ENCODE peak calls at places on chromosomes 4 and X, in eight cellular contexts. G is sigmoid colon, E is astrocyte of the spinal cord, Y is left ventricle myocardium inferior, K is GM23338, I is fibroblast of lung, D is progenitor cell of endocrine pancreas, T is glutamatergic neuron. R is an unnamed sample.

GRCh38 chr4:153780221-153780620 is 8.7 kb downstream of the SFRP2 start:
- DNase-seq in G (no peak), E (no peak), Y (no peak), K (no peak), I (no peak), D (no peak), T (no peak), R (no peak)

GRCh38 chr4:128782875-128783614 is 26.5 kb upstream of the JADE1 start:
- DNase-seq in G (no peak), E (peak; percentile 74), Y (no peak), K (no peak), I (peak; percentile 79), D (no peak), T (no peak), R (no peak)

GRCh38 chrX:150456941-150457340 is 93.8 kb downstream of the MAMLD1 start:
- DNase-seq in G (no peak), E (no peak), Y (no peak), K (no peak), I (no peak), D (no peak), T (no peak), R (no peak)

GRCh38 chrX:13094780-13095425 is 50.5 kb upstream of the FAM9C start:
- DNase-seq in G (no peak), E (peak; percentile 29), Y (peak; percentile 16), K (no peak), I (peak; percentile 76), D (no peak), T (no peak), R (no peak)

GRCh38 chr4:111404673-111405072 is 740.6 kb upstream of the FAM241A start:
- DNase-seq in G (no peak), E (no peak), Y (no peak), K (no peak), I (no peak), D (no peak), T (no peak), R (no peak)

GRCh38 chr4:109631709-109632108 is 71.5 kb downstream of the CASP6 start:
- DNase-seq in G (no peak), E (no peak), Y (no peak), K (peak; percentile 39), I (no peak), D (no peak), T (peak; percentile 24), R (no peak)

GRCh38 chr4:57182132-57182874 is 72.1 kb upstream of the IGFBP7 start:
- DNase-seq in G (no peak), E (no peak), Y (peak; percentile 69), K (no peak), I (no peak), D (no peak), T (no peak), R (no peak)

GRCh38 chrX:39559229-39559628 is 538.5 kb downstream of the BCOR start:
- DNase-seq in G (no peak), E (peak; percentile 17), Y (no peak), K (no peak), I (peak; percentile 65), D (no peak), T (no peak), R (no peak)

GRCh38 chr4:10582059-10582686 is 102.4 kb downstream of the CLNK start:
- DNase-seq in G (no peak), E (peak; percentile 71), Y (no peak), K (peak; percentile 72), I (peak; percentile 37), D (no peak), T (peak; percentile 48), R (peak; percentile 51)

GRCh38 chr4:76526585-76526990 is 91.6 kb downstream of the SHROOM3 start:
- DNase-seq in G (no peak), E (peak; percentile 18), Y (no peak), K (no peak), I (peak; percentile 79), D (no peak), T (no peak), R (no peak)

GRCh38 chr4:11623726-11624037 is 195.0 kb upstream of the HS3ST1 start:
- DNase-seq in G (no peak), E (peak; percentile 20), Y (peak; percentile 25), K (peak; percentile 72), I (no peak), D (peak; percentile 9), T (no peak), R (peak; percentile 5)

GRCh38 chrX:46333550-46333949 is 211.7 kb downstream of the ZNF674 start:
- DNase-seq in G (no peak), E (no peak), Y (no peak), K (no peak), I (no peak), D (no peak), T (no peak), R (no peak)

GRCh38 chr4:8260656-8261111 is 8.9 kb upstream of the HTRA3 start:
- DNase-seq in G (peak; percentile 92), E (peak; percentile 81), Y (no peak), K (peak; percentile 41), I (peak; percentile 76), D (no peak), T (no peak), R (no peak)

GRCh38 chr4:40212674-40213504 is 16.1 kb downstream of the RHOH start:
- DNase-seq in G (no peak), E (peak; percentile 37), Y (no peak), K (no peak), I (peak; percentile 35), D (no peak), T (no peak), R (no peak)

GRCh38 chr4:72665376-72665978 is 96.5 kb upstream of the ADAMTS3 start:
- DNase-seq in G (no peak), E (no peak), Y (no peak), K (peak; percentile 12), I (no peak), D (no peak), T (no peak), R (no peak)

GRCh38 chr4:158350161-158350560 is 139.9 kb downstream of the TMEM144 start:
- DNase-seq in G (no peak), E (no peak), Y (no peak), K (peak; percentile 71), I (no peak), D (no peak), T (no peak), R (no peak)

GRCh38 chr4:48290146-48290772 is 20.6 kb upstream of the TEC start:
- DNase-seq in G (no peak), E (no peak), Y (no peak), K (peak; percentile 57), I (no peak), D (no peak), T (no peak), R (peak; percentile 52)
- TF ChIP-seq CTCF in G (no peak), E (peak; percentile 59), Y (peak; percentile 63), K (peak; percentile 80), I (peak; percentile 59), D (peak; percentile 37), T (peak; percentile 49), R (peak; percentile 76)

GRCh38 chrX:65572971-65573370 is 38.4 kb upstream of the LAS1L start:
- DNase-seq in G (no peak), E (no peak), Y (no peak), K (no peak), I (no peak), D (no peak), T (no peak), R (no peak)

GRCh38 chrX:65574356-65574755 is 39.8 kb upstream of the LAS1L start:
- DNase-seq in G (no peak), E (no peak), Y (no peak), K (no peak), I (no peak), D (no peak), T (no peak), R (no peak)

GRCh38 chrX:65578346-65578745 is 43.8 kb upstream of the LAS1L start:
- DNase-seq in G (no peak), E (no peak), Y (no peak), K (no peak), I (no peak), D (no peak), T (no peak), R (no peak)

GRCh38 chrX:65576160-65576559 is 41.6 kb upstream of the LAS1L start:
- DNase-seq in G (no peak), E (no peak), Y (no peak), K (no peak), I (no peak), D (no peak), T (no peak), R (no peak)

DNA sequence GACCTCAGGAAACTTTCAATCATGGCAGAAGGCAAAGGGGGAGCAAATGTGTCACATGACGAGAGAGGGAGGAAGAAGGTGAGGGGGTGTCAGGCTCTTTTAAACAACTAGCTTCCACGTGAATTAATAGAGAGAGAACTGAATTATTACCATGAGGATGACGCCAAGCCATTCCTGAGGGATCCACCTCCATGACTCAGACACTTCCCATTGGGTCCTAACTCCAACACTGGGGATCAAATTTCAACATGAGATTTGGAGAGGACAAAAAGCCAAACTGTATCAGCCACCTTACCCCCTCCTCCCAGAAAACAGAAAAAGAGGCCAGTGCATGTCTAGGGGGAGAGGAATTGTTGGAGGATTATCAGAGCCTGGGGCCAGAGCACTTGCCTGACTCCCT is 40.4 kb upstream of the LAS1L start:
- DNase-seq in G (no peak), E (no peak), Y (no peak), K (no peak), I (peak; percentile 6), D (no peak), T (no peak), R (no peak)
- TF ChIP-seq CTCF in G (no peak), E (no peak), Y (no peak), K (no peak), I (no peak), D (no peak), T (no peak), R (no peak)

DNA sequence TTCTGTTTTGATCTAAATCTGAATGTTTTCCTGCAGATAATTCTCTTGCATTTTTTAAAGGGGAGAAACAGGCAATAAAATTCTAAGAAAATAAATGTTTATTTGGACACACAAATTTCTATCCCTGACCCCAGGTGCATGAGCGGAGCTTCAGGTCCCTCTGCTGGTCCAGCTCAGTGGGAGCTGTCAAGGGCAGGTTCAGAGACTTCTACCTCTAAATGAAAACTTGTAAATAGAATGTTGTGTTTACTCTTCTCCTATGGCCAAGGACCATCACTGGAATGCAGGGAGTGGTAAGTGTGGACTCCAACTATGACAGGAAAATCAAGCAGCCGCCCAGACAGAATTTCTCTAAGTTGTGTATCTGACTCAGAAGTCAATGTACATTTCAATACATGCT is 148.6 kb upstream of the TTC29 start:
- DNase-seq in G (no peak), E (no peak), Y (no peak), K (peak; percentile 37), I (no peak), D (no peak), T (no peak), R (no peak)
- TF ChIP-seq CTCF in G (no peak), E (peak; percentile 31), Y (peak; percentile 50), K (peak; percentile 74), I (no peak), D (peak; percentile 50), T (no peak), R (peak; percentile 27)

GRCh38 chr4:65467280-65467679 is 203.0 kb downstream of the EPHA5 start:
- DNase-seq in G (no peak), E (no peak), Y (no peak), K (no peak), I (no peak), D (no peak), T (no peak), R (no peak)

DNA sequence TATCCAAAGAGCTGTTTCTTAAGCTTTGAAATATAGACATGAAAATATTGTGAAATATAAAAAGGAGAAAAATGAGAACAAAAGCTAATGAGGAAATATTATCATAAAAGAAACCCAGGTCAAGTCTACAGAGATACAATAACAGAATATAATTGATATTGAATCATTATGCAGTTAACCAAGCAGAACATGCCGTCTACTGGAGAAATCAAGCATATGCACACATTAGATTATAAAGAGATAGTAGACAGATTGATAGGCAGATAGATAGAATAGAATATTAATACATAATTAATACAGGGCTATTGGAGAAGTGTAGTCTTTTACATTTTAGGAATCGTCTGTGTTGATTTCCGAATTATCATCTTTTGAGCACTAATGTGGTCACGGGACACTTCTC is 208.5 kb downstream of the EPHA5 start:
- DNase-seq in G (no peak), E (no peak), Y (no peak), K (no peak), I (no peak), D (no peak), T (no peak), R (no peak)
- TF ChIP-seq CTCF in G (no peak), E (no peak), Y (no peak), K (no peak), I (no peak), D (no peak), T (no peak), R (no peak)